ENCODE peak calls at places on chromosome 21, in seven cellular contexts. S, J, K, P, F, R and O are unnamed samples.

GRCh38 chr21:34996304-34997081 is 52.6 kb downstream of the RUNX1 start:
- DNase-seq in S (no peak), J (peak), K (no peak), P (peak), F (no peak), R (no peak), O (no peak)

GRCh38 chr21:42002421-42002958 is 7.7 kb downstream of the ZBTB21 start:
- DNase-seq in S (no peak), J (no peak), K (peak), P (peak), F (peak), R (no peak), O (peak)

GRCh38 chr21:42505090-42505726 is 8.4 kb upstream of the SLC37A1 start:
- DNase-seq in S (no peak), J (no peak), K (no peak), P (no peak), F (no peak), R (no peak), O (no peak)

GRCh38 chr21:25733859-25734653 is 648 bp downstream of the ATP5PF start:
- DNase-seq in S (no peak), J (no peak), K (no peak), P (peak), F (no peak), R (no peak), O (no peak)

GRCh38 chr21:15433091-15433490 is 296.7 kb upstream of the USP25 start:
- DNase-seq in S (no peak), J (no peak), K (no peak), P (no peak), F (no peak), R (no peak), O (no peak)

GRCh38 chr21:45363921-45364463 is 41.0 kb upstream of the COL18A1 start:
- DNase-seq in S (no peak), J (peak), K (peak), P (peak), F (peak), R (peak), O (peak)

GRCh38 chr21:25822981-25823380 is 88.2 kb downstream of the GABPA start:
- DNase-seq in S (no peak), J (no peak), K (no peak), P (no peak), F (no peak), R (no peak), O (no peak)

GRCh38 chr21:14530574-14530973 is 15.5 kb downstream of the SAMSN1 start:
- DNase-seq in S (no peak), J (no peak), K (no peak), P (no peak), F (no peak), R (no peak), O (no peak)

GRCh38 chr21:39867198-39867650 is at the start of gene PCP4:
- DNase-seq in S (peak), J (peak), K (no peak), P (peak), F (no peak), R (peak), O (no peak)

GRCh38 chr21:40622531-40622930 is 224.4 kb downstream of the DSCAM start:
- DNase-seq in S (no peak), J (no peak), K (no peak), P (no peak), F (no peak), R (no peak), O (no peak)

GRCh38 chr21:24205317-24205716 is 1402.0 kb downstream of the MRPL39 start:
- DNase-seq in S (no peak), J (no peak), K (no peak), P (no peak), F (no peak), R (no peak), O (no peak)

GRCh38 chr21:44517175-44517899 is 22.7 kb downstream of the KRTAP10-1 start:
- DNase-seq in S (no peak), J (no peak), K (no peak), P (peak), F (no peak), R (peak), O (no peak)

GRCh38 chr21:46098303-46099141 is 610 bp downstream of the COL6A2 start:
- DNase-seq in S (no peak), J (peak), K (no peak), P (peak), F (no peak), R (no peak), O (no peak)

GRCh38 chr21:46557469-46557868 is 47.4 kb downstream of the S100B start:
- DNase-seq in S (no peak), J (no peak), K (no peak), P (no peak), F (no peak), R (no peak), O (no peak)

GRCh38 chr21:45805321-45805720 is 161.8 kb downstream of the PCBP3 start:
- DNase-seq in S (no peak), J (no peak), K (no peak), P (no peak), F (no peak), R (no peak), O (no peak)

GRCh38 chr21:28738882-28739281 is 253.8 kb downstream of the LTN1 start:
- DNase-seq in S (no peak), J (no peak), K (no peak), P (no peak), F (no peak), R (no peak), O (no peak)

GRCh38 chr21:15140321-15141019 is 75.7 kb upstream of the NRIP1 start:
- DNase-seq in S (no peak), J (no peak), K (no peak), P (no peak), F (no peak), R (peak), O (no peak)

GRCh38 chr21:45417256-45417950 is 12.4 kb downstream of the COL18A1 start:
- DNase-seq in S (no peak), J (peak), K (no peak), P (no peak), F (no peak), R (no peak), O (no peak)

GRCh38 chr21:32386195-32386870 is 6.5 kb downstream of the URB1 start:
- DNase-seq in S (no peak), J (peak), K (no peak), P (peak), F (no peak), R (no peak), O (peak)

GRCh38 chr21:45767071-45768006 is 123.8 kb downstream of the PCBP3 start:
- DNase-seq in S (no peak), J (no peak), K (no peak), P (no peak), F (no peak), R (no peak), O (no peak)

GRCh38 chr21:44368711-44369446 is 15.5 kb downstream of the TRPM2 start:
- DNase-seq in S (no peak), J (peak), K (no peak), P (no peak), F (no peak), R (peak), O (no peak)

GRCh38 chr21:24225432-24225831 is 1381.8 kb downstream of the MRPL39 start:
- DNase-seq in S (no peak), J (no peak), K (peak), P (no peak), F (no peak), R (no peak), O (no peak)